ENCODE peak calls at places on chromosomes 12 and 14, in seven cellular contexts. X, R, Q, B, L, W and I are unnamed samples.

GRCh38 chr14:64636208-64636979 is 67.8 kb upstream of the PLEKHG3 start:
- DNase-seq in X (peak), B (peak), W (peak), L (no peak), R (peak), Q (peak), I (peak)

GRCh38 chr12:102769323-102769916 is 147.6 kb downstream of the PAH start:
- DNase-seq in Q (peak), X (peak), R (peak), L (no peak), W (peak), B (peak), I (peak)

GRCh38 chr14:61188936-61189808 is 92.0 kb downstream of the TMEM30B start:
- DNase-seq in B (peak), L (no peak), R (peak), Q (peak), X (peak), W (peak), I (no peak)

GRCh38 chr14:99296517-99296916 is 24.5 kb upstream of the BCL11B start:
- DNase-seq in Q (no peak), X (no peak), W (no peak), R (no peak), B (no peak), L (no peak), I (no peak)

GRCh38 chr14:51165415-51165814 is 70.5 kb upstream of the TRIM9 start:
- DNase-seq in R (no peak), Q (no peak), X (no peak), L (no peak), W (no peak), B (no peak), I (no peak)

GRCh38 chr14:82779301-82779700 is 1245.6 kb upstream of the SEL1L start:
- DNase-seq in L (no peak), W (no peak), X (no peak), B (no peak), Q (no peak), R (no peak), I (no peak)

GRCh38 chr12:29333178-29333577 is 47.8 kb downstream of the ERGIC2 start:
- DNase-seq in B (no peak), L (no peak), W (no peak), R (no peak), X (no peak), Q (no peak), I (no peak)

GRCh38 chr12:101375573-101375972 is 32.0 kb downstream of the ARL1 start:
- DNase-seq in X (no peak), Q (no peak), L (no peak), R (no peak), W (no peak), B (no peak), I (no peak)

GRCh38 chr14:102325791-102326345 is 6.3 kb downstream of the ZNF839 start:
- DNase-seq in X (no peak), L (no peak), W (no peak), R (peak), Q (no peak), B (no peak), I (no peak)

GRCh38 chr12:102567031-102567985 is 86.9 kb upstream of the IGF1 start:
- DNase-seq in Q (peak), R (peak), L (no peak), X (no peak), B (no peak), W (no peak), I (no peak)

GRCh38 chr14:81122326-81122725 is 98.4 kb downstream of the GTF2A1 start:
- DNase-seq in L (no peak), B (no peak), X (no peak), W (peak), Q (no peak), R (no peak), I (no peak)

GRCh38 chr12:49872381-49872780 is 29.5 kb upstream of the BCDIN3D start:
- DNase-seq in Q (no peak), L (no peak), X (no peak), B (no peak), W (no peak), R (no peak), I (no peak)

GRCh38 chr12:112347521-112347920 is 34.7 kb downstream of the HECTD4 start:
- DNase-seq in R (peak), X (no peak), W (peak), Q (peak), L (no peak), B (no peak), I (no peak)

GRCh38 chr14:52268191-52269061 is 928 bp downstream of the PTGDR start:
- DNase-seq in R (peak), Q (peak), B (no peak), L (no peak), W (peak), X (no peak), I (peak)

GRCh38 chr12:121214855-121215745 is 5.2 kb downstream of the P2RX4 start:
- DNase-seq in B (no peak), W (no peak), L (no peak), R (peak), X (no peak), Q (peak), I (no peak)

GRCh38 chr12:56129210-56129691 is 1.2 kb downstream of the ESYT1 start:
- DNase-seq in B (peak), Q (peak), R (peak), L (no peak), X (peak), W (peak), I (no peak)

GRCh38 chr12:123364532-123365140 is at the start of gene SBNO1:
- DNase-seq in Q (peak), L (peak), W (peak), R (peak), X (peak), B (peak), I (peak)

GRCh38 chr14:21861153-21861552 is 187.5 kb upstream of the OR4E1 start:
- DNase-seq in R (no peak), Q (no peak), B (no peak), X (no peak), L (no peak), W (no peak), I (no peak)

GRCh38 chr14:21863289-21863688 is 189.7 kb upstream of the OR4E1 start:
- DNase-seq in B (no peak), R (no peak), W (no peak), Q (no peak), L (no peak), X (no peak), I (no peak)

GRCh38 chr14:21860172-21860571 is 186.6 kb upstream of the OR4E1 start:
- DNase-seq in L (no peak), X (no peak), R (no peak), B (no peak), W (peak), Q (peak), I (no peak)
- TF ChIP-seq CTCF in L (no peak), X (no peak), R (peak), B (peak), W (peak), Q (peak), I (peak)

GRCh38 chr14:71212093-71212492 is 304.8 kb downstream of the PCNX1 start:
- DNase-seq in Q (no peak), X (no peak), R (no peak), B (no peak), L (no peak), W (no peak), I (no peak)

GRCh38 chr14:71206123-71206522 is 298.9 kb downstream of the PCNX1 start:
- DNase-seq in L (no peak), X (no peak), R (no peak), Q (no peak), W (no peak), B (no peak), I (no peak)

GRCh38 chr14:71209888-71210287 is 302.6 kb downstream of the PCNX1 start:
- DNase-seq in B (no peak), Q (no peak), L (no peak), X (no peak), R (no peak), W (no peak), I (no peak)

GRCh38 chr14:71206766-71207371 is 299.6 kb downstream of the PCNX1 start:
- DNase-seq in B (no peak), X (no peak), W (no peak), R (peak), Q (peak), L (peak), I (no peak)

DNA sequence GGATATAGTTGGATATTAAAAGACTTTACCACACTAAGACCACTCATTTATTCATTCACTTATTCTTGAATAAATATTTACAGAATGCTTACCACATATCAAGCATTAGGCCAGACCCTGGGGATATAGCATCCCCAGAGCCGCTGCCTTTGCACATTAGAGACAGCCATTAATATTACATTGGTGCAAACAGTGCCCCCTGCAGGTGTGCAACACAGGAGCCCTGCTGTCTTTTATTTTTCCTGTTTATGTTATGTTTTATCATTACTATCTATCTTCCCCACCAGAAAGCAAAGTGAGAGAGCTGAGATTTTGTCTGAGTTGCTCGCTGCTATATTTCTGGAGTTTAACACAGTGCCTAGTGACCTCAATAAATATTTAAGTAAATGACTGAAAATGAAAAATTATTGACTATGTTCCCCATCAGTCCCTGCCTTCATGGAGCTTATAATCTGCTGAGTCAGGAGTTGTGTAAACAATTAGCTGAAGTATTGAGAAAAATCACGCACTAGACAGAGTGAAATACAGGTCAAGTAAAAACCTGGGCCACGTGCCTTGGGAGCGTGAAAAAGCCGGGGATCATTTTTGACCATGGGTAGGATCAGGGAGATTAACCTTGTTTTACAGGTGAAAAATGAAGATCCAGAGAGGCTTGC is 301.6 kb downstream of the PCNX1 start:
- DNase-seq in W (no peak), Q (no peak), X (no peak), L (no peak), R (no peak), B (no peak), I (no peak)
- TF ChIP-seq CTCF in W (no peak), Q (no peak), X (no peak), L (no peak), R (no peak), B (no peak), I (no peak)

GRCh38 chr14:93113678-93114067 is 2.1 kb downstream of the ITPK1 start:
- DNase-seq in X (no peak), R (no peak), Q (no peak), W (no peak), L (no peak), B (no peak), I (no peak)

GRCh38 chr14:93115920-93116675 is at the start of gene ITPK1:
- DNase-seq in B (peak), Q (peak), X (peak), L (no peak), W (peak), R (peak), I (no peak)

GRCh38 chr14:93115069-93115919 is 431 bp downstream of the ITPK1 start:
- DNase-seq in B (peak), X (peak), Q (peak), L (peak), R (peak), W (peak), I (peak)

GRCh38 chr14:93114068-93114710 is 1.5 kb downstream of the ITPK1 start:
- DNase-seq in X (peak), B (no peak), R (no peak), W (no peak), Q (no peak), L (no peak), I (no peak)

GRCh38 chr14:93114713-93115068 is 1.0 kb downstream of the ITPK1 start:
- DNase-seq in B (peak), R (no peak), L (no peak), W (no peak), X (no peak), Q (no peak), I (no peak)
- TF ChIP-seq CTCF in B (no peak), R (no peak), L (no peak), W (no peak), X (no peak), Q (no peak), I (no peak)

GRCh38 chr14:100827751-100828447 is 2.0 kb downstream of the MEG3 start:
- DNase-seq in L (no peak), B (no peak), W (no peak), Q (peak), X (peak), R (peak), I (no peak)
- TF ChIP-seq CTCF in L (peak), B (no peak), W (no peak), Q (peak), X (peak), R (peak), I (no peak)

GRCh38 chr14:106606936-106607335 is 1080.6 kb downstream of the TMEM121 start:
- DNase-seq in R (no peak), W (no peak), X (no peak), L (no peak), Q (no peak), B (no peak), I (no peak)

GRCh38 chr14:106610691-106611090 is 1084.3 kb downstream of the TMEM121 start:
- DNase-seq in Q (no peak), B (no peak), W (no peak), R (no peak), X (no peak), L (no peak), I (no peak)

DNA sequence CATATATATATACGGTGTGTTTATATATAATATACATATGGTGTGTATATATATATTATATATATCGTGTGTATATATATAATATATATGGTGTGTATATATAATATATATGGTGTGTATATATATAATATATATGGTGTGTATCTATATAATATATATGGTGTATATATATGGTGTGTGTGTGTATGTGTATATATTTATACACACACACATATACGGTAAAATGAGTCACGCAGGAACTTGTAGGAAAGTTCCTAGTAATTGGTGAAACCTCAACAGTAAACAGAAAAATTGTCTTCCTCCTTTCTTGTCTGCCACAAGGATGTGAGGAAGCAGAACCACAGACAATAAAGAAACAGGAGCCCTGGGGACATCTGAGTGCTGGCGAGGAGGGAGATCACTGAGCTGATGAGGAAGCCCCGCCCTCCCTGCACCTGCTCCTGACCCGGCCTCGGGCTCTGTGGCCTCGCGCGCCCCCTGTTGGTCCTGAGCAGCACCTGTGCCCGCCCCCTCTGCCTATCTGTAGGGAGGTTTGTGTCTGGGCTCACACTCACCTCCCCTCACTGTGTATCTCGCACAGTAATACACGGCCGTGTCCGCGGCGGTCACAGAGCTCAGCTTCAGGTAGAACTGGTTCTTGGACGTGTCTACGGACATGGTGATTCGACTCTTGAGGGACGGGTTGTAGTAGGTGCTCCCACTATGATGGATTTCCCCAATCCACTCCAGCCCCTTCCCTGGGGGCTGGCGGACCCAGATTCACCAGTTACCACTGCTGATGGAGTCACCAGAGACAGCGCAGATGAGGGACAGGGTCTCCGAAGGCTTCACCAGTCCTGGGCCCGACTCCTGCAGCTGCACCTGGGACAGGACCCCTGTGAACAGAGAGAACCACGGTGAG is 1079.4 kb downstream of the TMEM121 start:
- DNase-seq in R (no peak), L (no peak), W (peak), Q (no peak), X (no peak), B (no peak), I (no peak)
- TF ChIP-seq CTCF in R (no peak), L (no peak), W (peak), Q (no peak), X (no peak), B (no peak), I (no peak)

GRCh38 chr14:76918751-76919421 is 92.7 kb downstream of the LRRC74A start:
- DNase-seq in B (no peak), R (peak), Q (peak), X (peak), L (peak), W (no peak), I (no peak)
- TF ChIP-seq CTCF in B (peak), R (no peak), Q (no peak), X (peak), L (peak), W (no peak), I (peak)

GRCh38 chr12:110403146-110403974 is at the start of gene ANAPC7:
- DNase-seq in B (peak), X (peak), R (peak), W (peak), L (peak), Q (peak), I (peak)
- TF ChIP-seq CTCF in B (peak), X (peak), R (peak), W (no peak), L (peak), Q (peak), I (no peak)

DNA sequence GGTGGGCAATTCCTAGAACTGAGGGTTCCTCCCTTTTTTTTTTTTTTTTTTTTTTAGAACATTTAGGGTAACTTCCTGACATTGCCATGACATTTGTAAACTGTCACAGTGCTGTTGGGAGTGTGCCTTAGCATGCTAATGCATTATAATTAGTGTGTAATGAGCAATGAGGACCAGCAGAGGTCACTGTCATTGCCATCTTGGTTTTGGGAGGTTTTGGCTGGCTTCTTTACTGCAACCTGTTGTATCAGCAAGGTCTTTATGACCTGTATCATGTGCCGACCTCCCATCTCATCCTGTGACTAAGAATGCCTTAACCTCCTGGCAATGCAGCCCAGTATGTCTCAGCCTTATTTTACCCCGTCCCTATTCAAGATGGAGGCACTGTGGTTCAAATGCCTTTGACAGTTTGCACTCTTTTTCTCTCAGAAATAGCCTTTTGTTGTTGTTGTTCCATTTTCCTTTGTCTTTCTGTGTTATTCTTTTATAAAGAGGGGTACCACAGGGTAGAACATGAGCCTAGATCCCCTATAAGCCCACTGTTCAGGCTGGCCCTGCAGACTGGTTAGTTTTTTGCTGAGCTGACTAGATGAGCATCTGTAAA is 75.6 kb upstream of the DCD start:
- DNase-seq in R (no peak), X (no peak), Q (peak), W (no peak), B (no peak), L (no peak), I (no peak)
- TF ChIP-seq CTCF in R (peak), X (no peak), Q (peak), W (peak), B (peak), L (no peak), I (peak)

DNA sequence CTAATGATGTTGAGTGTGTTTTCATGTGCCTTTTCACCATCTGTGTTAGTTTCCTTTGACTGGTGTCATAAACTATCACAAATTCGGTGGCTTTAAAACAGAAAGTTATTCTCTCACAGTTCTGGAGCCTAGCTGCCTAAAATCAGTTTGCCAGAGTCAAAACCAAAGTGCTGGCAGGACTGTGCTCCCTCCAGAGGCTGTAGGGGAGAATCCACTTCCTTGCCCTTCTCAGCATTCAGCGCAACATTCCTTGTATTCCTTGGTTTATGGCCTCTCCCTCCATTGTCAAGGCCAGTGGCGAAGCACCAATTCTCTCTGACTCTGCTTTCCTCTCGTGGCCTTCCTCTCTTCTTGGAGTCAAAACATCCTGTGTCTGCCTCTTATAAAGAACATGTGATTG is 174.2 kb upstream of the PDE3A start:
- DNase-seq in L (no peak), B (no peak), X (no peak), R (peak), Q (peak), W (no peak), I (no peak)
- TF ChIP-seq CTCF in L (no peak), B (peak), X (peak), R (peak), Q (peak), W (no peak), I (no peak)

DNA sequence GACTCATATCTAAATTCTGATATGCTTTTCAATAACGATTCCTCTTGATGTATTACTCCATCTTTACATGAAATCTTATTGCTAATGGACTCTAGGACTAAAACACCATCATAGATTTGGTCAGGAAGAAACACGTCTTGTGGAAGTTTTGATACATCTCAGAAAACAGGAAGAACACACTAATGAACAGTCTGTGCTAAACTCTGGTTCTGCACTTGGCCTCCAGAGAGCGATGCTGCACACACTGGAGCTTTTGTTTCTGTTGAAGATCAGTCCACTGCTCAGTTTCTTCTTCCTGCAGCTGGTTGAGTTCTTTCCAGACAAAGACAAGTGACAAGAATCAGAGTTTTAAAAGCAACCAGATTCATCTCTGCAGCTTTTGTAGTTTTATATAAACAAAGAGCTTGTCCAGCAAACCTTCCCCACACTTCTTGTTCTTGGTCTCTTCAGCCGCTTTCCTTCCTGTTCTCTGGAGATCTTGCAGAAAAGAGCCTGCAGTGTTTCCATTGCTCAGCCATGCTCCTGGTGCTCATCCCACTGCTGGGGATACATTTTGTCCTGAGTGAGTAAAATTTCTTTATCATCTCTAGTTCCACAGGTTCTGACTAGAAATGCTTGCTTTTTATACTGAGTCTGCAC is 229.1 kb upstream of the OR4E1 start:
- DNase-seq in Q (no peak), B (no peak), W (no peak), R (no peak), X (no peak), L (no peak), I (no peak)
- TF ChIP-seq CTCF in Q (no peak), B (peak), W (no peak), R (peak), X (no peak), L (no peak), I (no peak)